ENCODE peak calls at places on chromosomes 13 and 19, in nine cellular contexts. G is thoracic aorta; T is CD4-positive, alpha-beta memory T cell; H is upper lobe of right lung; R is IMR-90; F is HCT116; D is NB4; L is endothelial cell of umbilical vein; J is ascending aorta. Q is an unnamed sample.

GRCh38 chr19:43354305-43354627 is 780 bp downstream of the CD177 start:
- DNase-seq in G (no peak), T (no peak), H (no peak), R (no peak), F (no peak), D (no peak), L (no peak), J (no peak), Q (no peak)

GRCh38 chr19:1907563-1908363 is 2.6 kb downstream of the ADAT3 start:
- DNase-seq in G (no peak), T (no peak), H (peak), R (no peak), F (no peak), D (no peak), L (no peak), J (no peak), Q (no peak)

GRCh38 chr19:33521480-33522370 is at the start of gene PEPD:
- DNase-seq in G (peak), T (peak), H (peak), R (peak), F (peak), D (peak), L (peak), J (peak), Q (peak)

GRCh38 chr19:2223959-2224358 is 12.2 kb downstream of the PLEKHJ1 start:
- DNase-seq in G (no peak), T (no peak), H (no peak), R (no peak), F (no peak), D (peak), L (no peak), J (no peak), Q (no peak)

GRCh38 chr19:37999309-38000213 is 92.6 kb downstream of the SIPA1L3 start:
- DNase-seq in G (no peak), T (no peak), H (no peak), R (peak), F (peak), D (no peak), L (peak), J (no peak), Q (peak)

GRCh38 chr19:48966541-48967345 is 1.6 kb downstream of the FTL start:
- DNase-seq in G (no peak), T (no peak), H (no peak), R (no peak), F (no peak), D (peak), L (no peak), J (no peak), Q (no peak)

GRCh38 chr19:33407716-33408115 is 34.2 kb downstream of the CEBPG start:
- DNase-seq in G (no peak), T (no peak), H (no peak), R (no peak), F (no peak), D (no peak), L (no peak), J (no peak), Q (peak)

GRCh38 chr13:46295531-46296464 is 84.1 kb downstream of the LRRC63 start:
- DNase-seq in G (no peak), T (peak), H (no peak), R (peak), F (no peak), D (peak), L (peak), J (peak), Q (no peak)

GRCh38 chr13:94309997-94310842 is 169.3 kb downstream of the DCT start:
- DNase-seq in G (no peak), T (no peak), H (no peak), R (peak), F (no peak), D (no peak), L (peak), J (no peak), Q (no peak)

GRCh38 chr19:18098891-18099622 is 1.5 kb downstream of the MAST3 start:
- DNase-seq in G (no peak), T (peak), H (peak), R (no peak), F (no peak), D (no peak), L (no peak), J (no peak), Q (no peak)

GRCh38 chr19:34961775-34962174 is 2.3 kb downstream of the ZNF792 start:
- DNase-seq in G (no peak), T (no peak), H (no peak), R (no peak), F (no peak), D (no peak), L (no peak), J (no peak), Q (no peak)

GRCh38 chr19:34957830-34958751 is 5.9 kb downstream of the ZNF792 start:
- DNase-seq in G (no peak), T (no peak), H (no peak), R (no peak), F (no peak), D (no peak), L (no peak), J (no peak), Q (no peak)

GRCh38 chr19:34960940-34961679 is 2.9 kb downstream of the ZNF792 start:
- DNase-seq in G (no peak), T (no peak), H (no peak), R (no peak), F (no peak), D (no peak), L (no peak), J (no peak), Q (no peak)

GRCh38 chr19:34960103-34960805 is 3.8 kb downstream of the ZNF792 start:
- DNase-seq in G (no peak), T (no peak), H (no peak), R (peak), F (no peak), D (no peak), L (no peak), J (no peak), Q (no peak)

GRCh38 chr19:34959021-34959420 is 5.0 kb downstream of the ZNF792 start:
- DNase-seq in G (no peak), T (no peak), H (no peak), R (no peak), F (no peak), D (no peak), L (no peak), J (no peak), Q (no peak)
- H3K4me3 ChIP-seq in G (no peak), T (no peak), H (no peak), R (no peak), F (no peak), D (no peak), L (no peak), J (peak), Q (no peak)

DNA sequence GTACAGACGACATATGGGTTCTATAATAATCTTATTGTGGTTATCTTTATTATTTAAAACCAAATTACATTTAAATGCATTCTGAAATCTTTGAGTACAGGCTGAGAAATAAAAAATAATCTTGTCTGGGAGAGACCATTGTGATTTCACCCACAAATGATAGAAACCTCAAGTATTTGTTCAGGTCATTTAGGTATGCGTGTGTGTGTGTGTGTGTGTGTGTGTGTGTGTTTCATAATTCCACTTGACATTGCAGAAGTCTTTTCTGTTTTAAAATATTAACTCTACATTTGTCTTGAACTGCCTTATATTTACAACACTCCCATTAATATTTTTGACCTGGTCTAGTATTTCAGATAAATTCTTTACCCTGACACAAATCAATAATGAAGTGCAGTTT is 126.9 kb downstream of the SPRY2 start:
- DNase-seq in G (no peak), T (no peak), H (no peak), R (no peak), F (no peak), D (no peak), L (no peak), J (no peak), Q (no peak)
- H3K4me3 ChIP-seq in G (no peak), T (no peak), H (no peak), R (no peak), F (no peak), D (no peak), L (no peak), J (no peak), Q (no peak)

DNA sequence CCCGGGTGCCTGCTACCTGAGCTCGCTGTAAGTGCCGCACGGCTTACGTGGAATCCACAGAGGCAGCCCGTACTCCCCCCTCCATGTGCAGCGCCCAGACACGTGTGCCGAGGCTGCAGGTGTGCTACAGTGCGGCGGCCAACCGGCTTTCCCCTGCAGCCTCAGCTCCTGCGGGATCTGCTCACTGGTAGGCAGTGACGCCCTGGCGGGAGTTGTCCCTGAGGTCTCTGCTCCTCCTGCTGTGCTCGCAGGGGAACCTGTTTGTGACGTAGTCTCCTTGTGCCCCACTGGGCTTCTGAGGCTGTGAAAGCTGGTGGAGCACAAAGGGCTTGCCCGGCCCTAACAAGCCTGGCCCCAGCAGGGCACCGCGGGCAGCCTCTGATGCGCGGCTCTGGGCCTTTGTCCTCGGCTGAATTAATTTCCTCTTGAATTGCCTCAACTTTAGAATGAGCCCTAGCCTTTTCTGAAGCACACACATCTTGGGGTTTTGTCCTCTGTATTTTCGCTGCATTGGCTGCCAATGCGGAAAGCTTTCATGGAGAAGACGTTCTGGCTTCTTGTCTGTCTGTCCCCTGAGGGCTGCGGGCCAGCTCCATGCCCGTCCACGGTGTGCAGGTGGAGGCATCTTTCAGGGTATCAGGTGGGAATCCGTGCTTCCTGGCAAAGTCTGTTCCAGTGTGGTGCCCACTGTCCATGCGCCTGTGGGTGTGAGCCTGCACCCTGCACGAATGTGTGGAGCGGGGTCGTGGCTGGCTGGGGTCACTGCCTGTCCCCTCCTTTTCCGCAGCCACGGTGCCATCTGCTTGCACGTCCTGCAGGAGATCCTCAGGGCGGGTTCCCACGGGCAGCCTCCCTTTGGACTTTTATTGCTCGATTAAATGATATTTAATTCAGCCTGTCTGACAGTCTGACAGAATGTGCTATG is 77.3 kb upstream of the MCF2L start:
- DNase-seq in G (no peak), T (no peak), H (no peak), R (no peak), F (no peak), D (no peak), L (no peak), J (no peak), Q (no peak)
- H3K4me3 ChIP-seq in G (no peak), T (no peak), H (no peak), R (no peak), F (no peak), D (no peak), L (no peak), J (no peak), Q (no peak)

DNA sequence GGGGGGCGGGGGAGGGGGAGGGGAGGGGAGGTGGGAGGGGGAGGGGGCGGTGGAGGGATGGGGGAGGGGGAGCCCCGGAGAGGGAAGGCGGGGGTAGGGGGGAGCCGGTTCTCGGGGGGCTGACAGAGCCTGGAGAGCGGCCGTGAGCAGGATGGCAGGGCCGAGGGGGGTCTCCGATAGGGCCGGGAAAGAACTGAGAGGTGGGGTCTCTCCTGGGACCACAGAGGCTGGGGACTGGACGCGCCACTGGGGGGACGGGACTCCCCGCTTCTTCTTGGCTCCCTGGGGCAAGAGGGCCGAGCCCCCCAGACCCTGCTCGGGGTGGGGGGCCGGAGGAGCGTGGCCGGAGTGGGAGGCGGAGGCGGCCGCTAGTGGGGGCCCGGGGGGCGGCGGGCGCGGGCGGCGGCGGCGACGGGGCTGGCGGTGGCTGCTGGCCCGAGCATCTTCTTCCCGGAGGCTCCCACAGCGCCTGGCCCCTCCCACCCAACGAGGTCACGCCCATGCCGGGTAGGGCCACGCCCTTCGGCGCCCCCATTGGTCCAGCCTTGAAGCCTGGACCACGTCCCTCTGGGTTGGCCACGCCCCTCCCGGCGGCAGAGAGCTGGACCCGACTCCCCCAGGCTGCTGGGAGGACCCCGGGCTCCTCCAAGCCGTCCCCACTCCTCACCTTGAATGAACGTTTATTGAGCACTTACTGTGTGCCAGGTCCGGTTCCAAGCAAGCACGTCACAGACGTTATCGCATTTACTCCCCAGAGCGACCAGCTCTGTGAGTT is at the start of gene NOVA2:
- DNase-seq in G (no peak), T (no peak), H (peak), R (peak), F (peak), D (peak), L (peak), J (no peak), Q (peak)
- H3K4me3 ChIP-seq in G (peak), T (no peak), H (peak), R (peak), F (peak), D (no peak), L (peak), J (peak), Q (peak)

GRCh38 chr19:56838680-56838929 is 1.9 kb downstream of the PEG3 start:
- DNase-seq in G (no peak), T (no peak), H (no peak), R (no peak), F (no peak), D (no peak), L (no peak), J (no peak), Q (no peak)

GRCh38 chr19:56837892-56838679 is 2.4 kb downstream of the PEG3 start:
- DNase-seq in G (peak), T (no peak), H (peak), R (no peak), F (no peak), D (no peak), L (no peak), J (peak), Q (peak)

GRCh38 chr19:56840452-56841193 is at the start of the genes PEG3 and ZIM2:
- DNase-seq in G (peak), T (no peak), H (no peak), R (no peak), F (no peak), D (no peak), L (no peak), J (peak), Q (peak)

GRCh38 chr19:56839665-56840451 is 668 bp downstream of the PEG3 start:
- DNase-seq in G (peak), T (no peak), H (peak), R (no peak), F (no peak), D (no peak), L (peak), J (peak), Q (peak)

DNA sequence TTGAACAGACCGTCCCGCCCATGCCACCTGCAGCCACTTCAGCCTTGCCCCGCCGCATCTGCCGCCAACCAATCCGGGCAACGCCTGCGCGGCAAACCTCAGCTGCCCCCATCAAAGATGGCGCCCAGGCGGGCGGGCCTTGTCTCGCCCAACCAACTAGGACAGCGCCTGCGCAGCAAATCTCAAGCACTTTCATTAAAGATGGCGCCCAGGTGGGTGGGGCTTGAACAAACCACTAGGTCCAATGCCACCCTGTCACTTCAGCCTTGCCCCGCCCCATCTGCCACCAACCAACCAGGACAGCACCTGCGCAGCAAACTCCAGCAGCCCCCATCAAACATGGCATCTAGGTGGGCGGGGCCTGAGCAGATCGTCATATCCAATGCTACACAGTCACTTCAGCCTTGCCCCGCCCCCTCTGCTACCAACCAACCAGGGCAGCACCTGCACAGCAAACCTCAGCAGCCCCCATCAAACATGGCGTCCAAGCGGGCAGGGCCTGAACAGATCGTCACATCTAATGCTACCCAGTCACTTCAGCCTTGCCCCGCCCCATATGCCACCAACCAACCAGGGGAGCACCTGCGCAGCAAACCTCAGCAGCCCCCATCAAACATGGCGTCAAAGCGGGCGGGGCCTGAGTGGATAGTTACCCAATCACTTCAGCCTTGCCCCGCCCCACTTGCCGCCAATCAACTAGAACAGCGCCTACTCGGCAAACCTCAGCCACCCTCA is 1.4 kb downstream of the PEG3 start:
- DNase-seq in G (peak), T (no peak), H (peak), R (no peak), F (no peak), D (no peak), L (peak), J (peak), Q (peak)
- H3K4me3 ChIP-seq in G (peak), T (peak), H (peak), R (no peak), F (no peak), D (no peak), L (no peak), J (peak), Q (no peak)

DNA sequence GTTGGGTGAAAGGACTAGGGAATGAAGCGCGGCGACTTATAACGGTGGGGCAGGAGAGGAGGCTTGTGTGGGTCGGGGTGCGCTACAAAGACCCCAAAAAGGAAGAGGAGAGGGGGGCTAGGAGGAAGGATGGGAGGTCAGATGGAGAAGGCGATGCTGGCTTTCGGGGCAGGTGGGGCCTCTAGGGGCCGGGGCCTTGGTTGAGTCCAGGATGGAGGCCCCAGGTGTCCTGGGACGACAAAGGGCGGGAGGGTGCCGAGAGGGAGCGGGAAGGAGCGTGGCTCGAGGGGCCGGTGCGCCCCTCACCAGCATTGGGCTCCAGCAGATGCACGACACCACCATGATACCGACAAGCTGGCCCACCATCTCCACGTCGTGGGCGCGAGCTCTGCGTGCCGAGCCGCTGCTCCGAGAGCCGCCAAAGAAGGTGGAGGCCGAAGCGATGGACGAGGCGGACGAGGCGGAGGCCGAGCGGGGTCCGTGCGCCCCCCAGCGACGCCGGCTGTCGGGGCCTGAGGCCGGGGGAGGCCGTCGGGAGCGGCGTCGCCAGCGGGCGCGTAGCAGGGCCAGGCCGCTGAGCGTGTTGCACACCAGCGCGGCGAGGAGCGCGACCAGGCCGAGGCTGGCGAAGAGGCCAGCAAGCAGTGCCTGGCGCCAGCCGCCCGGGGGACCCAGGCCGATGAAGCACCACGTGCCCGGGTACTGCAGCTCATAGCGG is 1.9 kb downstream of the PTGER1 start:
- DNase-seq in G (no peak), T (peak), H (peak), R (no peak), F (no peak), D (no peak), L (no peak), J (no peak), Q (peak)
- H3K4me3 ChIP-seq in G (no peak), T (no peak), H (no peak), R (no peak), F (no peak), D (no peak), L (no peak), J (peak), Q (no peak)

DNA sequence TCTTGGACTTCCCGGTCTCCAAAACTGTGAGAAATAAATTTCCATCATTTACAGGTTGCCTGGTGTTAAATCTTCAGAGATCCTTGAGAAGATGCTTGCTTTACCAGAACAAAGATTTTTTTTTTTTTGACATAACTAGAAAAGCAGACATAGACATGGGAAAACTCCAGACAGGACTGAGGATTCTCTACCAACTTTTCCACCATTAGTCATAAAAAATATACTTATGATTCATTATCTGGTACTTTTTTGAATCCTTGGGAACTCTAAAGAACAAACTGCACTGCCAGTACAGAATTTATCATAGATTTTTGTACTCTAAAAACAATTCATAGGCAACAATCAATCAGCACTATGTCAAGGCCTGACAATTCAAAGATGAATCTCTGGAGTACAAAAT is 487.6 kb downstream of the EFNB2 start:
- DNase-seq in G (no peak), T (no peak), H (no peak), R (peak), F (no peak), D (no peak), L (no peak), J (no peak), Q (no peak)
- H3K4me3 ChIP-seq in G (no peak), T (no peak), H (no peak), R (no peak), F (no peak), D (no peak), L (no peak), J (no peak), Q (no peak)

GRCh38 chr19:14507704-14508246 is 10.4 kb downstream of the DNAJB1 start:
- DNase-seq in G (no peak), T (peak), H (no peak), R (peak), F (no peak), D (no peak), L (peak), J (no peak), Q (no peak)
- H3K4me3 ChIP-seq in G (no peak), T (no peak), H (no peak), R (no peak), F (no peak), D (no peak), L (no peak), J (no peak), Q (no peak)